ENCODE peak calls at places on chromosomes 3 and 15, in ten cellular contexts. R is IMR-90, I is kidney epithelial cell, Q is dorsolateral prefrontal cortex, M is Peyer's patch, T is GM23338, N is A549, H is astrocyte of the spinal cord, A is tibial nerve, B is choroid plexus epithelial cell. J is an unnamed sample.

GRCh38 chr3:188567478-188568195 is 413.7 kb downstream of the LPP start:
- DNase-seq in R (peak), I (no peak), Q (no peak), M (no peak), T (no peak), N (no peak), H (no peak), A (no peak), B (peak), J (peak)

GRCh38 chr15:43534897-43535296 is 17.5 kb downstream of the MAP1A start:
- DNase-seq in R (no peak), I (no peak), Q (no peak), M (no peak), T (no peak), N (no peak), H (no peak), A (no peak), B (no peak), J (no peak)

GRCh38 chr3:98561727-98562521 is 30.1 kb downstream of the GPR15 start:
- DNase-seq in R (peak), I (peak), Q (no peak), M (no peak), T (no peak), N (no peak), H (peak), A (no peak), B (peak), J (peak)

GRCh38 chr3:130850044-130850797 is 43.7 kb upstream of the ATP2C1 start:
- DNase-seq in R (peak), I (peak), Q (no peak), M (no peak), T (no peak), N (peak), H (peak), A (no peak), B (peak), J (peak)

GRCh38 chr3:170496026-170496867 is 77.6 kb downstream of the CLDN11 start:
- DNase-seq in R (no peak), I (no peak), Q (no peak), M (no peak), T (peak), N (no peak), H (no peak), A (no peak), B (no peak), J (no peak)

GRCh38 chr15:80176443-80176842 is 23.6 kb downstream of the FAH start:
- DNase-seq in R (no peak), I (no peak), Q (no peak), M (no peak), T (no peak), N (no peak), H (no peak), A (no peak), B (no peak), J (no peak)

GRCh38 chr15:60737217-60737616 is 258.3 kb upstream of the ICE2 start:
- DNase-seq in R (no peak), I (no peak), Q (no peak), M (no peak), T (peak), N (no peak), H (no peak), A (no peak), B (no peak), J (no peak)

GRCh38 chr3:102181202-102181920 is 253.5 kb upstream of the ZPLD1 start:
- DNase-seq in R (peak), I (no peak), Q (no peak), M (no peak), T (peak), N (peak), H (peak), A (no peak), B (peak), J (peak)

GRCh38 chr3:40719660-40720287 is 195.0 kb downstream of the ZNF621 start:
- DNase-seq in R (no peak), I (no peak), Q (no peak), M (no peak), T (peak), N (peak), H (no peak), A (no peak), B (peak), J (peak)

GRCh38 chr3:52436500-52437106 is 8.3 kb downstream of the SEMA3G start:
- DNase-seq in R (peak), I (no peak), Q (no peak), M (peak), T (no peak), N (no peak), H (no peak), A (no peak), B (peak), J (peak)

GRCh38 chr3:187017511-187018230 is 87.3 kb downstream of the ST6GAL1 start:
- DNase-seq in R (no peak), I (peak), Q (no peak), M (no peak), T (no peak), N (no peak), H (no peak), A (no peak), B (no peak), J (peak)

GRCh38 chr3:177195941-177196472 is 1.3 kb downstream of the TBL1XR1 start:
- DNase-seq in R (no peak), I (no peak), Q (no peak), M (no peak), T (no peak), N (no peak), H (no peak), A (no peak), B (peak), J (no peak)

GRCh38 chr3:80190051-80190450 is 422.3 kb upstream of the ROBO1 start:
- DNase-seq in R (peak), I (peak), Q (no peak), M (no peak), T (peak), N (peak), H (peak), A (no peak), B (peak), J (peak)

GRCh38 chr15:63059573-63060216 is 17.1 kb downstream of the TPM1 start:
- DNase-seq in R (no peak), I (no peak), Q (no peak), M (no peak), T (no peak), N (no peak), H (no peak), A (no peak), B (no peak), J (peak)

GRCh38 chr15:88423331-88423730 is 43.9 kb downstream of the MRPL46 start:
- DNase-seq in R (no peak), I (no peak), Q (no peak), M (no peak), T (no peak), N (no peak), H (no peak), A (no peak), B (no peak), J (no peak)

GRCh38 chr15:96505014-96505413 is 174.5 kb downstream of the NR2F2 start:
- DNase-seq in R (no peak), I (no peak), Q (no peak), M (no peak), T (no peak), N (no peak), H (no peak), A (no peak), B (no peak), J (no peak)

GRCh38 chr3:125398952-125399351 is 23.8 kb upstream of the ZNF148 start:
- DNase-seq in R (no peak), I (no peak), Q (no peak), M (no peak), T (peak), N (no peak), H (no peak), A (no peak), B (no peak), J (no peak)

GRCh38 chr3:138068579-138069174 is 46.7 kb downstream of the DZIP1L start:
- DNase-seq in R (peak), I (no peak), Q (peak), M (peak), T (peak), N (peak), H (peak), A (peak), B (peak), J (peak)

GRCh38 chr3:177746259-177747021 is 549.2 kb upstream of the TBL1XR1 start:
- DNase-seq in R (peak), I (no peak), Q (no peak), M (no peak), T (no peak), N (no peak), H (peak), A (no peak), B (peak), J (peak)

GRCh38 chr3:30502742-30503073 is 103.7 kb upstream of the TGFBR2 start:
- DNase-seq in R (peak), I (no peak), Q (no peak), M (no peak), T (no peak), N (no peak), H (peak), A (no peak), B (no peak), J (peak)

GRCh38 chr15:35254052-35254451 is 169.0 kb upstream of the NANOGP8 start:
- DNase-seq in R (no peak), I (no peak), Q (no peak), M (no peak), T (peak), N (no peak), H (no peak), A (no peak), B (no peak), J (no peak)

GRCh38 chr15:38297623-38298388 is 45.2 kb downstream of the SPRED1 start:
- DNase-seq in R (peak), I (no peak), Q (no peak), M (no peak), T (no peak), N (no peak), H (peak), A (no peak), B (peak), J (peak)

GRCh38 chr15:80309769-80310384 is 57.9 kb upstream of the CTXND1 start:
- DNase-seq in R (peak), I (no peak), Q (no peak), M (no peak), T (peak), N (peak), H (peak), A (no peak), B (peak), J (peak)

GRCh38 chr3:164550857-164551256 is 527.4 kb downstream of the SI start:
- DNase-seq in R (no peak), I (no peak), Q (no peak), M (no peak), T (peak), N (peak), H (no peak), A (no peak), B (no peak), J (no peak)

GRCh38 chr15:74402873-74403589 is 30.7 kb downstream of the SEMA7A start:
- DNase-seq in R (no peak), I (no peak), Q (no peak), M (no peak), T (no peak), N (no peak), H (no peak), A (no peak), B (no peak), J (no peak)

GRCh38 chr3:67083277-67083676 is 85.2 kb downstream of the KBTBD8 start:
- DNase-seq in R (peak), I (no peak), Q (no peak), M (no peak), T (no peak), N (no peak), H (no peak), A (no peak), B (peak), J (peak)

GRCh38 chr3:29384640-29385039 is 103.8 kb downstream of the RBMS3 start:
- DNase-seq in R (peak), I (peak), Q (no peak), M (no peak), T (peak), N (no peak), H (peak), A (no peak), B (peak), J (peak)

GRCh38 chr3:170353485-170353884 is 4.0 kb upstream of the SKIL start:
- DNase-seq in R (no peak), I (no peak), Q (no peak), M (no peak), T (no peak), N (no peak), H (no peak), A (no peak), B (no peak), J (no peak)

GRCh38 chr15:89776274-89777072 is at the start of gene MESP2:
- DNase-seq in R (peak), I (no peak), Q (peak), M (peak), T (peak), N (peak), H (peak), A (peak), B (peak), J (peak)

GRCh38 chr15:94965593-94965992 is 734.2 kb downstream of the MCTP2 start:
- DNase-seq in R (no peak), I (no peak), Q (no peak), M (no peak), T (no peak), N (no peak), H (no peak), A (no peak), B (peak), J (peak)

GRCh38 chr15:33032053-33032452 is 162.5 kb downstream of the FMN1 start:
- DNase-seq in R (peak), I (no peak), Q (no peak), M (no peak), T (no peak), N (no peak), H (peak), A (no peak), B (no peak), J (no peak)

GRCh38 chr3:170709046-170709445 is 123.2 kb upstream of the SLC7A14 start:
- DNase-seq in R (peak), I (no peak), Q (no peak), M (no peak), T (no peak), N (no peak), H (no peak), A (no peak), B (peak), J (peak)

GRCh38 chr3:102791641-102792589 is 357.1 kb downstream of the ZPLD1 start:
- DNase-seq in R (no peak), I (no peak), Q (no peak), M (no peak), T (no peak), N (no peak), H (peak), A (no peak), B (peak), J (no peak)

GRCh38 chr15:28907338-28907961 is 21.7 kb downstream of the APBA2 start:
- DNase-seq in R (no peak), I (no peak), Q (no peak), M (no peak), T (no peak), N (no peak), H (no peak), A (no peak), B (no peak), J (no peak)

DNA sequence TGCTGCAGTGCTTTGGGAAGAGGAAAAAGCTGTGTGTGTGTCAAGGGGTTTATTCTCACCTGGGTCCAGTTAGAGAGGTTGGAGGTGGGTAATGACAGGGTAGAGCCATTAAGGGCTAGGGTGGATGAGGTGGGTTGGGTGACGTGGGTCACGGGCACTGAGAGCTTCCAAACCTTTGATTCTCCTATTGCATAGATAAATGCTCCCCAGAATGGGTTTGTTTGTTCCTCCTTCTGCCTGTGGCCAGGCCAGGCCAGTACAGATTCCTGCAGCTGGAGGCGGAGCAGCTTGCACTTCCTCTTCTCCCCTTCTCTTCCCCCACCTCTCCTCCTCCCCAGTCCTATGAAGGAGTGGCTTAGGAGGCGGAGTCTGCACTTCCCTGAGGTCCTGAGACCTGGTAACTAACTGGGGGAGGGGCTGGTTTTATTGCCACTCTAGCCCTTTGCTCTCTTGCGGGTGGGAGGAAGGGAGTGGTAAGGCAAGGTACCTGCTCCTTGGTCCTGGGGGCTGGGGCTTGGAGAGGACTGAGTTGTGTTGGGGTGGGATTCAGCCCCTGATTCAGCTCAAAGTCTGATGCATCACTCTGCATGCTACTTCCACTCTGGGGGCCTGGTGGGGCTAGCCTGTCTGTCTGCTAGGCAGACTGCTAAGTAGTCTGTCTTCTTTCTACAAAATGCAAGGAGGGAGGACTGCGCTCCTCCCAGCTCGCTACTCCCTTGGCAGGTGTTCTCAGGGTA is 3.5 kb downstream of the SPINT1 start:
- DNase-seq in R (peak), I (peak), Q (no peak), M (peak), T (peak), N (peak), H (no peak), A (no peak), B (peak), J (peak)
- H3K4me3 ChIP-seq in R (no peak), I (no peak), Q (no peak), M (peak), T (peak), N (no peak), H (no peak), A (no peak), B (no peak), J (no peak)

DNA sequence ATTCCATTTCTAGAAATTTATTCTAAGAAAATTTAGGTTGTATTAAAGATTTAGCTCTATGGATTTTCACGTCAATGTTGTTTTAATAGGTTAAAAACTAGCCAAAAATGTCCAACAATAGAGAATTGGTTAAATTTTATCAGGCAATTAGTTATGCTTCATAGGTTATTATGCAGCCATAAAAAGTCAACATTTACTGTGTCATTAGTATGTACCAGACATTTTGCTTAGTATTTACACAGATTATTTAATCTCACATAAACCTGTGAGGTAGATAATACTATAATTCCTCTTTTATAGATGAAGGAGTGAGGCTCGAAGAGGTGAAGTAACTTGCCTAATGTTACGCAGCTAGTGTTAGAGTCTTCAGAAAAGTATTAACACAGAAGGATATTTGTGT is 70.6 kb upstream of the LRRFIP2 start:
- DNase-seq in R (no peak), I (no peak), Q (no peak), M (no peak), T (no peak), N (no peak), H (no peak), A (no peak), B (no peak), J (no peak)
- H3K4me3 ChIP-seq in R (peak), I (peak), Q (peak), M (peak), T (peak), N (peak), H (peak), A (peak), B (peak), J (no peak)

GRCh38 chr3:41989518-41989917 is 27.6 kb upstream of the ULK4 start:
- DNase-seq in R (no peak), I (no peak), Q (no peak), M (no peak), T (no peak), N (no peak), H (no peak), A (no peak), B (no peak), J (no peak)

GRCh38 chr3:41986566-41986965 is 24.7 kb upstream of the ULK4 start:
- DNase-seq in R (peak), I (no peak), Q (no peak), M (no peak), T (no peak), N (no peak), H (no peak), A (no peak), B (no peak), J (no peak)

GRCh38 chr3:41987627-41988026 is 25.7 kb upstream of the ULK4 start:
- DNase-seq in R (no peak), I (no peak), Q (no peak), M (no peak), T (no peak), N (no peak), H (no peak), A (no peak), B (no peak), J (no peak)

DNA sequence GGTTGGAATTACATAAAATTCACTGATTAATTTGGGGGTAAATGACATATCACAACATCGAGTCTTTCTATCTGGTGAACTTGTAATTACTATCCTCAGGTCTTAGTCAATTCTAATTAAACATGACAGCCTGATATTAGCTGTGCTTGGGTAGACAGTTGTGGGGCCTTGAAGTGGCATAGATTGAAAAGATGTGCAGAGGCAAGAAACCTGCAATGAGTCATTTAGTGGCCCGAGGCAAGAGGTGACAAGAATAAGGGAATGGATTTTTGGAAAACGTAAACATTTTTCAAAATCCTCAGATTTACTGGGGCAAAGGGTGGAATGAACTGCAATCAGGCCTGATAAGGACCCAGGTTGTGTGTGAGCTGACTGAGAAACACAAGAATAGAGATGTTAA is 29.5 kb upstream of the ULK4 start:
- DNase-seq in R (no peak), I (no peak), Q (no peak), M (no peak), T (no peak), N (no peak), H (no peak), A (no peak), B (no peak), J (no peak)
- H3K4me3 ChIP-seq in R (no peak), I (no peak), Q (no peak), M (no peak), T (no peak), N (no peak), H (no peak), A (no peak), B (no peak), J (no peak)

GRCh38 chr3:139260793-139261736 is 82.8 kb upstream of the MRPS22 start:
- DNase-seq in R (no peak), I (no peak), Q (no peak), M (no peak), T (no peak), N (no peak), H (no peak), A (no peak), B (no peak), J (no peak)
- H3K4me3 ChIP-seq in R (no peak), I (no peak), Q (no peak), M (no peak), T (no peak), N (no peak), H (no peak), A (no peak), B (no peak), J (no peak)

GRCh38 chr15:66713843-66714508 is 11.9 kb downstream of the SMAD6 start:
- DNase-seq in R (no peak), I (no peak), Q (no peak), M (no peak), T (no peak), N (no peak), H (no peak), A (no peak), B (no peak), J (no peak)

GRCh38 chr15:66715181-66715624 is 13.2 kb downstream of the SMAD6 start:
- DNase-seq in R (no peak), I (no peak), Q (no peak), M (no peak), T (no peak), N (no peak), H (no peak), A (no peak), B (no peak), J (no peak)

GRCh38 chr15:66716668-66717025 is 14.6 kb downstream of the SMAD6 start:
- DNase-seq in R (no peak), I (no peak), Q (no peak), M (no peak), T (no peak), N (no peak), H (no peak), A (no peak), B (no peak), J (no peak)

GRCh38 chr15:66715736-66716667 is 14.0 kb downstream of the SMAD6 start:
- DNase-seq in R (no peak), I (no peak), Q (no peak), M (no peak), T (no peak), N (no peak), H (no peak), A (no peak), B (no peak), J (no peak)

DNA sequence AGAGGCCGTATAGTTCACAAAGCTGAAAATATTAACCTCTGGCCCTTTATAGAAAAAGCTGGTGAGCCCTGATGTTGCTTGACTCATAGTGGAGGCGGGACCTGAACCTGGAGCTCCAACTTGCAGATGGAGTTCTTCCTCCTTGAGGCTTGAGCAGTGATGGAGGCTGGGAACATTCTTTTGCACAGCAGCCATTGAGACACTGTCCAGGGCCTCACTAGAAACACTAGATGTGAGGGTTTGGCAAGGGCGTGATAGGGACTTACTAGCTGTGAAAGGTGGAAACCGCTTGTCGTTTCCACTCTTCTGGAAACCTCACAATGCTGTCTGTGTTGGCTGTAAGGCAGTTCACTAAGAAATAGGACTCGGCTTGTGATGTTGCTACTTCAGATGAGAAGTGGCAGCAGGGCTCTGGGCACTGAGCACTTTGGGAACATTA is 12.5 kb downstream of the SMAD6 start:
- DNase-seq in R (peak), I (no peak), Q (no peak), M (no peak), T (no peak), N (no peak), H (no peak), A (no peak), B (peak), J (peak)
- H3K4me3 ChIP-seq in R (no peak), I (no peak), Q (no peak), M (no peak), T (no peak), N (no peak), H (no peak), A (no peak), B (no peak), J (no peak)